ENCODE peak calls at places on chromosomes 16 and 17, in five cellular contexts. M is D341Med; I is fibroblast of the conjunctiva; Z is naive thymus-derived CD4-positive, alpha-beta T cell; U is endothelial cell. L is an unnamed sample.

GRCh38 chr16:87463722-87464690 is 28.8 kb downstream of the ZCCHC14 start:
- DNase-seq in Z (peak), U (peak), M (no peak), I (no peak), L (peak)

GRCh38 chr16:79847569-79847968 is 247.0 kb upstream of the MAF start:
- DNase-seq in M (no peak), U (no peak), I (no peak), Z (no peak), L (no peak)

GRCh38 chr16:89009343-89010209 is 32.6 kb upstream of the CBFA2T3 start:
- DNase-seq in U (peak), Z (peak), M (no peak), I (no peak), L (no peak)

GRCh38 chr17:77867308-77867781 is 91.2 kb upstream of the TNRC6C start:
- DNase-seq in Z (no peak), M (no peak), U (no peak), I (no peak), L (no peak)

GRCh38 chr16:81612351-81613170 is 166.5 kb upstream of the PLCG2 start:
- DNase-seq in Z (no peak), U (peak), M (no peak), I (no peak), L (no peak)

GRCh38 chr17:65145743-65146142 is 8.6 kb downstream of the RGS9 start:
- DNase-seq in I (no peak), U (no peak), M (no peak), Z (no peak), L (no peak)

GRCh38 chr16:2516391-2517240 is 2.9 kb downstream of the ATP6V0C start:
- DNase-seq in U (no peak), I (no peak), Z (no peak), M (no peak), L (no peak)

GRCh38 chr17:73308017-73308823 is 3.6 kb downstream of the CDC42EP4 start:
- DNase-seq in M (no peak), U (no peak), Z (no peak), I (no peak), L (no peak)

GRCh38 chr17:37700881-37701280 is 44.0 kb downstream of the HNF1B start:
- DNase-seq in U (no peak), I (no peak), M (no peak), Z (no peak), L (no peak)

GRCh38 chr17:68197091-68197996 is 50.5 kb upstream of the AMZ2 start:
- DNase-seq in U (peak), I (no peak), M (peak), Z (no peak), L (no peak)

GRCh38 chr17:2215616-2216364 is 87.8 kb downstream of the SMG6 start:
- DNase-seq in U (peak), Z (peak), I (peak), M (peak), L (peak)

GRCh38 chr16:58045096-58045495 is 19.5 kb downstream of the MMP15 start:
- DNase-seq in Z (no peak), M (no peak), U (no peak), I (no peak), L (no peak)

GRCh38 chr17:75634376-75634740 is 1.1 kb downstream of the SMIM5 start:
- DNase-seq in Z (no peak), U (no peak), M (no peak), I (no peak), L (no peak)

GRCh38 chr17:38706625-38707298 is 1.7 kb downstream of the MLLT6 start:
- DNase-seq in I (no peak), M (no peak), Z (peak), U (no peak), L (peak)

GRCh38 chr17:15912416-15912955 is 32.4 kb upstream of the ADORA2B start:
- DNase-seq in U (no peak), I (no peak), M (no peak), Z (no peak), L (no peak)

GRCh38 chr16:68343137-68343536 is 32.3 kb downstream of the PRMT7 start:
- DNase-seq in I (no peak), Z (no peak), U (no peak), M (no peak), L (no peak)

GRCh38 chr17:82449136-82449882 is 1.2 kb downstream of the CYBC1 start:
- DNase-seq in U (peak), I (no peak), M (peak), Z (peak), L (peak)

GRCh38 chr16:20333120-20333519 is 5.8 kb upstream of the GP2 start:
- DNase-seq in I (no peak), M (no peak), Z (no peak), U (no peak), L (no peak)

GRCh38 chr17:50412188-50412732 is 13.8 kb upstream of the ACSF2 start:
- DNase-seq in U (no peak), M (no peak), I (no peak), Z (no peak), L (no peak)

GRCh38 chr16:87826798-87827587 is 42.3 kb downstream of the SLC7A5 start:
- DNase-seq in U (no peak), M (no peak), Z (no peak), I (no peak), L (no peak)

GRCh38 chr17:2084129-2084765 is 29.3 kb downstream of the HIC1 start:
- DNase-seq in Z (no peak), M (no peak), U (no peak), I (no peak), L (no peak)

GRCh38 chr16:6125483-6126259 is 1028.1 kb upstream of the EEF2KMT start:
- DNase-seq in U (no peak), Z (no peak), I (no peak), M (no peak), L (no peak)

GRCh38 chr16:24488045-24488444 is 51.3 kb upstream of the RBBP6 start:
- DNase-seq in I (no peak), Z (no peak), U (no peak), M (no peak), L (no peak)

GRCh38 chr16:50864386-50864785 is 122.5 kb downstream of the CYLD start:
- DNase-seq in Z (no peak), M (no peak), I (no peak), U (no peak), L (no peak)

GRCh38 chr17:82830249-82830661 is 9.6 kb downstream of the ZNF750 start:
- DNase-seq in Z (no peak), U (no peak), M (no peak), I (no peak), L (no peak)

GRCh38 chr17:82371333-82372062 is at the start of gene UTS2R:
- DNase-seq in I (no peak), M (peak), Z (no peak), U (no peak), L (no peak)

GRCh38 chr16:80692270-80692669 is 112.1 kb downstream of the CDYL2 start:
- DNase-seq in U (no peak), M (no peak), I (no peak), Z (no peak), L (no peak)

GRCh38 chr16:85554791-85555548 is 58.2 kb upstream of the GSE1 start:
- DNase-seq in M (peak), U (peak), Z (peak), I (peak), L (peak)

GRCh38 chr16:81987121-81987520 is 24.1 kb downstream of the SDR42E1 start:
- DNase-seq in I (no peak), M (no peak), U (no peak), Z (no peak), L (no peak)

GRCh38 chr16:49342336-49343265 is 31.0 kb upstream of the C16orf78 start:
- DNase-seq in Z (no peak), U (no peak), M (no peak), I (no peak), L (no peak)

GRCh38 chr17:32806646-32807045 is 70.3 kb downstream of the MYO1D start:
- DNase-seq in I (no peak), M (no peak), U (no peak), Z (no peak), L (no peak)

GRCh38 chr17:81069084-81069645 is 34.2 kb downstream of the BAIAP2 start:
- DNase-seq in Z (no peak), U (no peak), I (no peak), M (no peak), L (no peak)

L was measured in naive thymus-derived CD8-positive, alpha-beta T cell.